ENCODE peak calls at places on chromosomes 3 and 15, in four cellular contexts. R, L, G and P are unnamed samples.

GRCh38 chr3:52535411-52536111 is 844 bp upstream of the UQCC5 start:
- DNase-seq in G (no peak), R (no peak), L (no peak), P (no peak)

GRCh38 chr3:24254649-24255048 is 240.0 kb downstream of the THRB start:
- DNase-seq in L (peak), R (no peak), G (no peak), P (no peak)

GRCh38 chr3:187551419-187551818 is 118.8 kb downstream of the SST start:
- DNase-seq in R (no peak), L (no peak), G (no peak), P (no peak)

GRCh38 chr3:2643606-2644005 is 466.6 kb downstream of the IL5RA start:
- DNase-seq in G (no peak), R (no peak), L (no peak), P (no peak)

GRCh38 chr15:39188930-39189329 is 391.9 kb upstream of the THBS1 start:
- DNase-seq in R (peak), L (peak), G (no peak), P (peak)

GRCh38 chr3:129626744-129627349 is 20.4 kb upstream of the PLXND1 start:
- DNase-seq in G (peak), R (peak), L (peak), P (peak)

GRCh38 chr15:64877435-64877834 is 34.3 kb upstream of the ANKDD1A start:
- DNase-seq in L (no peak), G (no peak), R (no peak), P (no peak)

GRCh38 chr3:146163584-146163983 is 2.6 kb upstream of the PLOD2 start:
- DNase-seq in G (no peak), L (peak), R (no peak), P (no peak)

GRCh38 chr15:67067161-67067853 is 1.9 kb downstream of the SMAD3 start:
- DNase-seq in G (peak), L (peak), R (no peak), P (no peak)

GRCh38 chr15:83284563-83285283 is at the start of gene BNC1:
- DNase-seq in R (no peak), L (peak), G (peak), P (peak)
- TF ChIP-seq EZH2 in R (no peak), L (no peak), G (peak), P (peak)

DNA sequence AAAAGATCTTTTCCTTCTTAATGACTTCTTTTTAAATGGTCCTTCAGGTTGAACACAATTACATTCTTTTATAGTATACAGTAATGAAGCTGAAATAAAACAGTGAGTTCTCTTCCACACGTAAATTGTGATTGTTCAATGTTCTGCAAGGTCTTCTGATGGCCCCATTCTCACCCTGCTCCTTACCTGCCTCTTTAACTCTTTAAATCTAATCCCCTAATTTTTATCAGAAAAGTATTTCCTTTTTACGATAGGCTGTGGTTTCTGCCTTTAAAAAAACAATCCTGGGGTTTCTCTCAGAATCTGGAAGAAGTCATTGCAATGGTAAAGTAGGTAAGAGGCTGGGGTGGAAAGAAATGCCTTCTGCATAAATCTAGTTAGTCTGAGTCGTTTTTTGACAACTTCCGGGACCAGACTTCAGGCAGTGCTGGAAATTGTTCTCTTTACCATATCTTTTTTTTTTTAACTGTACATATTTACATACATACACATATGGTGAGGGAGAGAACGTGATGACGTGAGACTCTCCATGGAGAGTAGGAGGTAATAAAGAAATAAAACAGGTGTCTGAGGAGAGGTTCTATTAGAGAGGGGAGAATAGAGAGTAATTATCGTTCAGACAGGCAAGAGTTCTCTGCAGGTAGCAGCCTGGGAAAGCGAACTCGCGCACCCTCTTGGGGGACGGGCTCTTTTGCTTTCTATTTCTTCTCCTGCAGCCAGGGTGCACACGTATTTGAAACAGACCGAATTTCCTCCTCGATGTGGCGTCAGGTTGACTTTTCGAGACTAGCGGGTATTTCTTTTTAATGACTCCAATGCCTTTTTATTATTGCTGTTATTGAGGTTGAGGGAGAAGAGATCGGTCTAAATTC is at the start of gene SIDT1:
- DNase-seq in L (peak), G (peak), R (no peak), P (peak)
- TF ChIP-seq EZH2 in L (no peak), G (peak), R (no peak), P (peak)

GRCh38 chr15:33313491-33313890 is 2.7 kb downstream of the RYR3 start:
- DNase-seq in R (no peak), L (peak), G (no peak), P (no peak)

GRCh38 chr15:33314115-33314514 is 3.3 kb downstream of the RYR3 start:
- DNase-seq in L (no peak), R (no peak), G (no peak), P (no peak)

GRCh38 chr15:33309602-33310276 is 1.0 kb upstream of the RYR3 start:
- DNase-seq in G (peak), R (no peak), L (peak), P (no peak)

GRCh38 chr15:33311312-33311971 is 675 bp downstream of the RYR3 start:
- DNase-seq in L (no peak), R (no peak), G (peak), P (no peak)

DNA sequence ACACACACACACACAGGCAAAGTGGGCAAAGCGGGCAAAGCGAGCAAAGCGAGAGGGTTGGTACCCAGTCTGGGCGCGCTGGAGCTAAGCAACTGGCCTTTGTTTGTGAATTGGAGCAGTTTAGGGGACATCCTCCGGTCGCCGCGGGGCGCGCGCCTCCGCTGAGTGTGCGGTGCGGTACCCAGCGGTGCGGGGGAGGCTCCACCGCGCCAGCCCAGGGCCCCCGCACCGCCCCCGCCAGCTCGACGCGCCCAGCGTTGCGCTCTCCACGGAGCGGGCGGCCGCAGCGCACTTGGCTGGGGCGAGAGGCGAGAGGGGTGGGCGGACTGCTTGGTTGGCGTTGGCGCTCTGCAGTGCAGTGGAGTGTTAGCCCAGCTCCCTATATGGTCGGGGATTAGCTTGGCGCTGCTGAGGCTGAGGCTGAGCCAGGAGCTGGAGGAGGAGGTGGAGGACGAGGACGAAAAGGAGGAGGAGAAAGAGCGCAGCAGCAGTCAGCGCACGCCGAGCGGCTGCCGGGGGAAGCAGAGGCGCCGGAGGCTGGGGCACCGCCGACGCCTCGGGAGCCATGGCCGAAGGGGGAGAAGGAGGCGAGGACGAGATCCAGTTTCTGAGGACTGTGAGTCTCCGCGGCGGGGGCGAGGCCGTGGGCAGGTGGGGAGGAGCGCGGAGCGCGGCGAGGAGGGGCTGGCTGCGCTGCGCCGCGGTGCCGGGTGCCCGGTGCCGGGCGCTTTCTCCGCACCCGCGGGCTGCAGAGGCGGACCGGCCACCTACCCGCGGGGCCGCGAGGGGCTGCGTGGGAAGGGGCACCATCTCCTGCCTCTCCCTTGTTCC is at the start of gene RYR3:
- DNase-seq in L (peak), G (peak), R (no peak), P (peak)
- TF ChIP-seq EZH2 in L (no peak), G (no peak), R (no peak), P (no peak)

GRCh38 chr15:41501961-41502786 is 8.5 kb downstream of the ITPKA start:
- DNase-seq in R (no peak), L (no peak), G (peak), P (no peak)
- TF ChIP-seq EZH2 in R (no peak), L (peak), G (no peak), P (peak)

GRCh38 chr15:26550880-26551279 is 222.0 kb downstream of the GABRB3 start:
- DNase-seq in G (no peak), L (no peak), R (no peak), P (no peak)

GRCh38 chr15:26561130-26561529 is 211.7 kb downstream of the GABRB3 start:
- DNase-seq in L (no peak), G (no peak), R (no peak), P (no peak)

GRCh38 chr15:26551473-26551872 is 221.4 kb downstream of the GABRB3 start:
- DNase-seq in G (no peak), L (no peak), R (no peak), P (no peak)

GRCh38 chr15:26555898-26556297 is 217.0 kb downstream of the GABRB3 start:
- DNase-seq in L (no peak), G (no peak), R (no peak), P (no peak)
- TF ChIP-seq EZH2 in L (no peak), G (no peak), R (no peak), P (no peak)

DNA sequence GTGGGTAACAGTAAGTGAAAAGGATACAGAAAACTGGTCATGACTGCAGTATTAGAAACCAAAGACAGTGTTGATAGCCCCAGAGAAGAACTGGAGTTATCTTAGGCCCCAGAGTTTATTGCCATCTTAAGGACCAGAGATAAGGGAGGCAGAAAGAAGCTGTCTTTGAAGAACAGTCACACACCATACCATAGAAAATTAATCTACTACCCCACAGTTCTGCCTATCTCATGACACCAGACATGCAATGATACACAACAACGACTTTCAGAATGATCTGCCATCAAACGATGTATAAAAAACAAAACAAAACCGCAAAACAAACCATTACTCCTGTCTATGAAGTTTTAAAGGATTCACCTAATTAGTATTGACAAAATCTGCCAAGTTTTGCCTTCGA is 9.6 kb downstream of the CPOX start:
- DNase-seq in L (no peak), R (no peak), G (no peak), P (no peak)
- TF ChIP-seq EZH2 in L (no peak), R (no peak), G (no peak), P (no peak)

GRCh38 chr15:63354771-63355650 is 26.6 kb downstream of the CA12 start:
- DNase-seq in G (no peak), L (no peak), R (no peak), P (no peak)
- TF ChIP-seq EZH2 in G (no peak), L (no peak), R (no peak), P (no peak)